ENCODE peak calls at places on chromosomes 6 and 20, in seven cellular contexts. A is CD8-positive, alpha-beta memory T cell; R is left ventricle myocardium inferior; G is cardiac muscle cell; J is astrocyte; W is adrenal gland; K is heart right ventricle. I is an unnamed sample.

GRCh38 chr20:4574356-4574690 is 147.4 kb upstream of the PRND start:
- DNase-seq in R (no peak), W (no peak), J (no peak), A (no peak), K (no peak), G (no peak), I (no peak)

GRCh38 chr6:83920017-83920416 is 60.5 kb downstream of the CYB5R4 start:
- DNase-seq in G (no peak), W (no peak), A (no peak), J (peak; percentile 57), K (no peak), R (no peak), I (no peak)

GRCh38 chr20:23397961-23398360 is 23.3 kb downstream of the NAPB start:
- DNase-seq in K (peak; percentile 37), J (peak; percentile 20), A (no peak), R (no peak), W (no peak), G (peak; percentile 58), I (no peak)

GRCh38 chr6:39225946-39226437 is 3.3 kb downstream of the KCNK5 start:
- DNase-seq in W (no peak), J (no peak), R (no peak), G (no peak), A (peak; percentile 67), K (no peak), I (no peak)

GRCh38 chr6:8731874-8732273 is 296.5 kb upstream of the SLC35B3 start:
- DNase-seq in W (no peak), R (no peak), J (no peak), K (no peak), A (no peak), G (no peak), I (no peak)

GRCh38 chr6:64672131-64672530 is 1034.9 kb downstream of the EYS start:
- DNase-seq in J (no peak), R (no peak), G (peak; percentile 65), A (no peak), W (no peak), K (no peak), I (no peak)

GRCh38 chr6:12941422-12941821 is 224.9 kb downstream of the PHACTR1 start:
- DNase-seq in J (peak; percentile 10), G (peak; percentile 25), A (no peak), K (no peak), R (no peak), W (peak; percentile 55), I (no peak)

GRCh38 chr6:111642463-111643158 is 36.9 kb upstream of the TRAF3IP2 start:
- DNase-seq in A (no peak), R (peak; percentile 65), G (peak; percentile 85), K (peak; percentile 78), J (peak; percentile 28), W (peak; percentile 78), I (no peak)

GRCh38 chr6:43989556-43990248 is 137.6 kb downstream of the MRPL14 start:
- DNase-seq in A (no peak), K (no peak), J (no peak), G (no peak), W (no peak), R (peak; percentile 39), I (no peak)

GRCh38 chr6:168370310-168370991 is 50.9 kb upstream of the DACT2 start:
- DNase-seq in R (peak; percentile 77), K (peak; percentile 65), W (peak; percentile 26), G (peak; percentile 73), A (no peak), J (no peak), I (peak; percentile 72)

GRCh38 chr20:61803903-61804804 is 261.5 kb downstream of the TAF4 start:
- DNase-seq in K (no peak), A (peak; percentile 26), W (no peak), G (peak; percentile 37), J (peak; percentile 6), R (peak; percentile 12), I (no peak)

GRCh38 chr6:168130168-168130651 is 51.2 kb upstream of the FRMD1 start:
- DNase-seq in W (no peak), R (no peak), J (no peak), G (no peak), K (no peak), A (no peak), I (no peak)

GRCh38 chr6:146871613-146872465 is 273.1 kb downstream of the ADGB start:
- DNase-seq in G (no peak), R (no peak), A (no peak), W (no peak), K (no peak), J (peak; percentile 78), I (no peak)

GRCh38 chr20:38260378-38261053 is at the start of gene KIAA1755:
- DNase-seq in G (peak; percentile 36), K (peak; percentile 36), W (no peak), A (no peak), J (no peak), R (peak; percentile 64), I (no peak)

GRCh38 chr6:18551228-18551627 is 164.1 kb downstream of the RNF144B start:
- DNase-seq in R (no peak), W (no peak), G (peak; percentile 74), K (no peak), A (no peak), J (peak; percentile 66), I (peak; percentile 34)

GRCh38 chr6:137702791-137703424 is 164.2 kb upstream of the TNFAIP3 start:
- DNase-seq in G (no peak), W (no peak), R (no peak), K (no peak), A (no peak), J (no peak), I (no peak)

GRCh38 chr6:137845460-137845859 is 21.6 kb upstream of the TNFAIP3 start:
- DNase-seq in A (no peak), W (no peak), J (no peak), K (no peak), R (no peak), G (no peak), I (no peak)

GRCh38 chr6:166751051-166751595 is 124.1 kb upstream of the RPS6KA2 start:
- DNase-seq in R (no peak), G (no peak), J (no peak), W (no peak), K (no peak), A (no peak), I (no peak)

GRCh38 chr6:93079061-93079460 is 340.3 kb downstream of the EPHA7 start:
- DNase-seq in G (no peak), K (no peak), W (no peak), J (no peak), R (no peak), A (no peak), I (no peak)

GRCh38 chr6:101259446-101259845 is 134.1 kb upstream of the GRIK2 start:
- DNase-seq in W (no peak), G (no peak), R (no peak), J (no peak), K (no peak), A (no peak), I (no peak)
- H3K4me3 ChIP-seq in W (no peak overlapping the region), G (no peak overlapping the region), R (no peak overlapping the region), J (no peak overlapping the region), K (no peak overlapping the region), A (no peak overlapping the region), I (no peak overlapping the region)

GRCh38 chr6:158061361-158061708 is 79.7 kb downstream of the SYNJ2 start:
- DNase-seq in W (no peak), G (no peak), R (no peak), A (no peak), J (no peak), K (no peak), I (no peak)

GRCh38 chr6:158058156-158058723 is 76.6 kb downstream of the SYNJ2 start:
- DNase-seq in J (no peak), A (peak; percentile 15), R (peak; percentile 1), G (peak; percentile 53), W (no peak), K (no peak), I (no peak)

GRCh38 chr6:158060447-158061360 is 79.0 kb downstream of the SYNJ2 start:
- DNase-seq in W (peak; percentile 99), G (peak; percentile 96), R (peak; percentile 81), J (peak; percentile 96), K (peak; percentile 82), A (peak; percentile 39), I (peak; percentile 99)

GRCh38 chr6:158057213-158057987 is 75.7 kb downstream of the SYNJ2 start:
- DNase-seq in A (no peak), W (peak; percentile 72), J (peak; percentile 97), G (peak; percentile 84), R (no peak), K (no peak), I (peak; percentile 77)

DNA sequence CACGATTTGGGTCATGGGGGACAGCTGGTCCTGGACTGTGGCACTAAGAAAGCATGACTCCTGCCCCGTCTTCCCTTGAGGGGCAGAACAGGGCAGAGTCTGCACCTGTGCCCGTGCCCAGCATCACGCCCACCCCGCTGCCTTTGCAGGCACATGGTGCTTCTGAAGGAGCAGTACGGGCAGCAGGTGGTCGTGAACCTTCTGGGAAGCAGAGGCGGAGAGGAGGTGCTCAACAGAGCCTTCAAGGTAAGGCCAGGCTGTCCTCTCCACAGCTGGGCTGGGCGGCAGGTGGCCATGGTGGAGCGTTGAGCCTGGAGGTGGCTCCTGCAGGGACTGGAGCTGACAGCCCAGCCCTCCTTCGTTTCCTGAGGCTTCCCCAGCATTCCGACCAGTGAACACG is 77.4 kb downstream of the SYNJ2 start:
- DNase-seq in K (no peak), J (no peak), G (no peak), A (peak; percentile 39), R (peak; percentile 13), W (no peak), I (no peak)
- H3K36me3 ChIP-seq in K (no peaks in the 10 kb centered on the region), J (peaks cover 12% of the 10 kb centered on the region), G (no peaks in the 10 kb centered on the region), A (no peaks in the 10 kb centered on the region), R (peaks cover 42% of the 10 kb centered on the region), W (no peaks in the 10 kb centered on the region), I (peaks cover 76% of the 10 kb centered on the region)

DNA sequence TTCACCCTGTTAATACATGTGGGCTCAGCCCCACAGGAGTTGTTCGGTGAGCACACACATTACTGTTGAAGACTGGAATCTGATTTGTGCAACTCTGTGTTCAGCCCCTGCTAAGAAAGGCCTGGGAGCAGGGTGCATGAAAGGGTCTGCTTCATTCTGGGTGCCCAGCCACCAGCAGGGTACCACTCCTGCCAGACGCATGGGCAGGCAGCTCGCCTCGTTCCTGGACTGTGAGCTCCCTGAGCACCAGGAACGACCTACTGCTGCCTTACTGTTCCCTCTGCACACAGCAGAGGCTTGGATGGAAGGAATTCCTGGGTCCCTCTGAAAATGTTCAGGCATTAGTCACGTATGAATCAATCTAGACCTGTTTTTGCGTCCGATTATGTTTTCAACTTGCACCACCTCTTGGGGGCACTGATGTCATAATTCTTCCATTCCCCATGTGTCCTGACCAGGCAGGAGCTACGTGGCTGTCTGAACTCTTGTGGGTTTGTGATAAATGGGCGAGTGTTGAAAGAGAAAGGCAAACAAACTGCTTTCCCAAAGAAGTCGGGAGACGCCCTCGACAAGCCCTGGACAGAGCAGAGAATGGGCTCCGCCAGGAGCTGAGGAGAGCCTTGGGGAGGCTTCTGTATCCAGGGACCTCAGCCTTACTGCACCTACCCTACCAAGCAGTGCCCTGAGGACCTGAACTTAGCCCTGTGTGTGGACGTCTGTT is 123.9 kb downstream of the LY86 start:
- DNase-seq in W (peak; percentile 47), G (peak; percentile 85), J (peak; percentile 96), A (no peak), K (no peak), R (no peak), I (no peak)
- H3K4me3 ChIP-seq in W (no peak overlapping the region), G (no peak overlapping the region), J (no peak overlapping the region), A (peak overlapping the region; percentile 14), K (no peak overlapping the region), R (no peak overlapping the region), I (no peak overlapping the region)

DNA sequence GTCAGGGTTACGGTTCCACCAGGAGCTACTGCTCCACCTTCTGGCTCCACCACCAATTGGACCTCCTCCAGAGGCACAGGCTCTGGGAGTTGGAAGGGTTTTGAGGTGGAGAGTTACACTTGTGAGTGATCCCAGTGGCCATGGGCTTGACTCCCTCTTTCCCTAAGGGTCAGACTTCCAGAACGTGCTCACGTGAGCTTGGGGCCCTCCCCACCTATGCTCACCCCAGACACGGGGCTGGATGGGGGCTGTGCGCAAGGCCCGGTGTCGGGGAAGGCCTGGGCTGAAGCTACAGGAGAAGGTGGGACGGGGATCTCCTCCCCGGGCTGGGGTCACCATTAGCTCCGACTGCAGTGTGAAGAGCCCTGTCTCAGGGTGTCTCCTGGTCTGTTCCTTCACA is 1.4 kb downstream of the AGER start:
- DNase-seq in R (no peak), K (no peak), A (peak; percentile 47), G (no peak), J (no peak), W (no peak), I (no peak)
- H3K36me3 ChIP-seq in R (peaks cover 41% of the 10 kb centered on the region), K (peaks cover 6% of the 10 kb centered on the region), A (peaks cover 26% of the 10 kb centered on the region), G (peaks cover 14% of the 10 kb centered on the region), J (peaks cover 18% of the 10 kb centered on the region), W (peaks cover 54% of the 10 kb centered on the region), I (peaks cover 5% of the 10 kb centered on the region)

I was measured in MG63.